ENCODE peak calls at places on chromosomes 11 and 22, in ten cellular contexts. W, I, H, R, Q, T, E, K, Z and U are unnamed samples.

GRCh38 chr11:60985991-60986915 is 14.8 kb downstream of the CD6 start:
- DNase-seq in W (peak; percentile 27), I (peak; percentile 68), H (no peak), R (peak; percentile 65), Q (peak; percentile 53), T (no peak), E (peak; percentile 76), K (no peak), Z (no peak), U (no peak)

GRCh38 chr11:117837791-117838190 is 13.2 kb upstream of the FXYD2 start:
- DNase-seq in W (no peak), I (no peak), H (no peak), R (peak; percentile 5), Q (no peak), T (no peak), E (no peak), K (peak; percentile 13), Z (no peak), U (no peak)

GRCh38 chr11:69792611-69793010 is 17.5 kb upstream of the FGF4 start:
- DNase-seq in W (no peak), I (no peak), H (no peak), R (no peak), Q (no peak), T (no peak), E (no peak), K (no peak), Z (no peak), U (no peak)

GRCh38 chr11:44334356-44335004 is 24.5 kb upstream of the ALX4 start:
- DNase-seq in W (no peak), I (no peak), H (no peak), R (no peak), Q (no peak), T (no peak), E (no peak), K (no peak), Z (no peak), U (no peak)

GRCh38 chr11:32109138-32109537 is 18.3 kb downstream of the RCN1 start:
- DNase-seq in W (no peak), I (no peak), H (no peak), R (no peak), Q (no peak), T (no peak), E (no peak), K (no peak), Z (no peak), U (no peak)

GRCh38 chr11:11960687-11961086 is 47.7 kb downstream of the DKK3 start:
- DNase-seq in W (no peak), I (no peak), H (no peak), R (no peak), Q (no peak), T (no peak), E (no peak), K (no peak), Z (no peak), U (no peak)

GRCh38 chr11:35334385-35335090 is 84.8 kb downstream of the SLC1A2 start:
- DNase-seq in W (no peak), I (no peak), H (no peak), R (no peak), Q (no peak), T (peak; percentile 64), E (no peak), K (no peak), Z (no peak), U (no peak)

GRCh38 chr11:128195756-128196155 is 391.6 kb downstream of the ETS1 start:
- DNase-seq in W (no peak), I (no peak), H (no peak), R (no peak), Q (no peak), T (no peak), E (no peak), K (no peak), Z (no peak), U (no peak)

GRCh38 chr22:19603767-19604166 is 79.6 kb upstream of the CLDN5 start:
- DNase-seq in W (no peak), I (no peak), H (no peak), R (no peak), Q (no peak), T (no peak), E (no peak), K (no peak), Z (no peak), U (no peak)
- TF ChIP-seq POLR2A in W (no peak), I (no peak), H (no peak), R (no peak), Q (no peak), T (no peak), E (no peak), K (no peak), Z (no peak), U (no peak)

GRCh38 chr22:35426801-35427140 is 26.8 kb downstream of the MCM5 start:
- DNase-seq in W (no peak), I (no peak), H (no peak), R (no peak), Q (no peak), T (no peak), E (no peak), K (no peak), Z (no peak), U (no peak)

GRCh38 chr22:35424761-35425160 is 24.8 kb downstream of the MCM5 start:
- DNase-seq in W (no peak), I (no peak), H (no peak), R (no peak), Q (no peak), T (no peak), E (no peak), K (no peak), Z (peak; percentile 61), U (no peak)

GRCh38 chr22:35424081-35424480 is 24.1 kb downstream of the MCM5 start:
- DNase-seq in W (no peak), I (no peak), H (no peak), R (no peak), Q (no peak), T (no peak), E (no peak), K (no peak), Z (no peak), U (no peak)

GRCh38 chr22:35425546-35425945 is 25.6 kb downstream of the MCM5 start:
- DNase-seq in W (no peak), I (no peak), H (no peak), R (no peak), Q (no peak), T (no peak), E (no peak), K (no peak), Z (no peak), U (no peak)

DNA sequence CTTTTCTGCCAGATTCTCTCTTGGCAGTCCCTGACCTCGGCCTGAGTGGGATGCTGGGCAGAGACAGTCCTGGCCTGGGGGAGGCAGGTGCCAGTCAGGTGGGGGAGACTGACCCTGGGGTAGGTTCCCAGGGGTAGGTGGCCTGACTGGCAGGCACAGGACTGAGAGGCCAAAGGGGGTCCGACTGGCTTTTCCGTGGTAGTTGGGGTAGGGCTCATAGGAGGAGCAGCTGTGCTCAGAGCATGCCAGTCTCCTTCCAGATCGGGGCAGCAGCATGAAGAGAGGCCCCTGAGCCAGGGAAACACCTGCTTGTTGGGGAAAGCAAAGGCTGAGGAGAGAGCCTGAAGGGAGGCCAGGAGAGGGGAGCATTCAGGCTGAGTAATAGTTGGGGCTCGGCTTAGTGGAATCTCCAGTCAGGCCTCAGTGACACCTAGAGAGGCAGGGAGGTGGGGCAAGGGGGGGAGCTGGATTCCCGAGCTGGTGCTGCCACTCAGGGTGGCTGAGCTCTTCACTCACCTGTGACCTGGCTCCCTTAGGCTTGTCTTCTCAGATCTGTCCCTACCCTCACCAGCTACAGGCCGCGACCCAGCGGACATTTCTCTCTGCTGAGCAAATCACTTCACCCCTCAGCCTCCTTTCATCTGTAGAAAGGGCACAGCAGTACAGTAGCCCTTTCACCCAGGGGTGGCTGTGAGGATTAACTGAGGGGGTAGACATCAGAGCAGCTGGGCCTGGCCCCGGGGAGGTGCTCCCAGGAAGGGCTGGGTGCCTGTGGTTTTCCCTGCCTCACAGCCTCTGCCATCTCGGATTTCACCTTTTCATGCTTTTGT is 26.2 kb downstream of the MCM5 start:
- DNase-seq in W (no peak), I (no peak), H (no peak), R (no peak), Q (no peak), T (no peak), E (no peak), K (no peak), Z (no peak), U (no peak)
- TF ChIP-seq POLR2A in W (no peak), I (no peak), H (no peak), R (no peak), Q (no peak), T (no peak), E (no peak), K (no peak), Z (no peak), U (no peak)

DNA sequence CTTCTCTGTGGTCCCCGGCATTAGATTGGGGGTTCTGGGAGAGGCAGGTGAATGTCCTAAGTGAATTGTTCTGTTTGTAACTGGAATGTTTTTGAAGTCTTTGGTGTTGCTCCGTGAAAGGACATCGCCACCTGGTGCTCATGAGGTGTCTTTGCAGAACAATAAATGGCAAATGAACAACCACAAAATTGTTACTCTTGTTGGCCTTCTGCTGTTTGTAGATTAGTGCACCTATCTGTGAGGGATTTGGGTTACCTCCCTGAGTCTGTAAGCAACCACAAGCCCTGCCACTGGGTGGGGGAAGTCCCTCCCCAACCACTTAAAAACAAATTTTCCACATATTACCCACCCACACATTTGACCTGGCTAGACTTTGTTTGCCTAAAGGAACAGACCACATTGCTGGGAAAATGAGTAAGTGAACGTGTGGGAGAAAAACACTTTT is 4.7 kb downstream of the MPEG1 start:
- DNase-seq in W (peak; percentile 59), I (peak; percentile 48), H (peak; percentile 52), R (no peak), Q (peak; percentile 38), T (peak; percentile 89), E (peak; percentile 51), K (no peak), Z (peak; percentile 37), U (no peak)
- TF ChIP-seq POLR2A in W (no peak), I (no peak), H (no peak), R (no peak), Q (no peak), T (no peak), E (no peak), K (no peak), Z (no peak), U (no peak)

GRCh38 chr11:123979311-123979710 is 1.7 kb upstream of the OR10S1 start:
- DNase-seq in W (no peak), I (no peak), H (no peak), R (no peak), Q (no peak), T (no peak), E (no peak), K (no peak), Z (no peak), U (no peak)

GRCh38 chr11:123976770-123977560 is 616 bp downstream of the OR10S1 start:
- DNase-seq in W (no peak), I (no peak), H (no peak), R (no peak), Q (no peak), T (no peak), E (no peak), K (no peak), Z (no peak), U (no peak)

GRCh38 chr11:123977731-123978347 is at the start of gene OR10S1:
- DNase-seq in W (no peak), I (no peak), H (no peak), R (no peak), Q (no peak), T (no peak), E (no peak), K (no peak), Z (no peak), U (no peak)

DNA sequence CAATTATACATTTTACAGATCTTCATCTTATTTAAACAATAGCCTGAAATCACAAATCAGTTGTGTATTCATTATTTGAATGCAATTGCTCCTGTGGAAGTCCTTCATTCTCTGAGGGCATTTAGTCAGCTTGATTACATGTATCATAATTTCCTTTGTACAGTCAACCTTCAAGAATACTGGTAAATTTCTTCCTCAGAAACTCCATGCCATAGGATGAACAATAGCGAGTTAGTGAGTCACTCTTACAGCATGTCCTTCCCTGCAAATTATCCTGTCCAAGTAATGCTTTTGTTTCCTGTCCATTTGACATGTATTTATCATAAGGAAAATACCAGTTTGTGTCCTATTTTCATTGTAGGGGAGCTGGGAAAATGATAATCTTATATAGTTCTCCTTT is 3.8 kb downstream of the OR10S1 start:
- DNase-seq in W (no peak), I (no peak), H (no peak), R (no peak), Q (no peak), T (no peak), E (no peak), K (no peak), Z (no peak), U (no peak)
- TF ChIP-seq POLR2A in W (no peak), I (no peak), H (no peak), R (no peak), Q (no peak), T (no peak), E (no peak), K (no peak), Z (no peak), U (no peak)